ENCODE peak calls at places on chromosomes 5 and 9, in eight cellular contexts. X, B, O, F, Z, E, I and U are unnamed samples.

GRCh38 chr5:55222061-55222818 is 4.9 kb downstream of the MCIDAS start:
- DNase-seq in X (no peak), B (peak), O (no peak), F (no peak), Z (no peak), E (no peak), I (no peak), U (peak)

GRCh38 chr5:118336468-118336867 is 651.9 kb downstream of the DTWD2 start:
- DNase-seq in X (no peak), B (no peak), O (no peak), F (no peak), Z (no peak), E (no peak), I (no peak), U (no peak)

GRCh38 chr5:37283214-37283820 is 34.1 kb upstream of the CPLANE1 start:
- DNase-seq in X (no peak), B (no peak), O (no peak), F (no peak), Z (no peak), E (no peak), I (no peak), U (no peak)

GRCh38 chr5:150434502-150434901 is 15.0 kb downstream of the RPS14 start:
- DNase-seq in X (no peak), B (no peak), O (no peak), F (no peak), Z (no peak), E (no peak), I (no peak), U (no peak)

GRCh38 chr5:142073617-142074405 is 34.8 kb upstream of the NDFIP1 start:
- DNase-seq in X (no peak), B (no peak), O (no peak), F (no peak), Z (no peak), E (no peak), I (no peak), U (no peak)

GRCh38 chr9:1050125-1050895 is at the start of gene DMRT2:
- DNase-seq in X (peak), B (peak), O (peak), F (peak), Z (peak), E (peak), I (peak), U (peak)

GRCh38 chr5:169648725-169649124 is 11.7 kb downstream of the DOCK2 start:
- DNase-seq in X (peak), B (no peak), O (no peak), F (no peak), Z (no peak), E (no peak), I (no peak), U (no peak)

GRCh38 chr5:99936911-99937310 is 598.3 kb upstream of the FAM174A start:
- DNase-seq in X (no peak), B (no peak), O (no peak), F (no peak), Z (no peak), E (no peak), I (no peak), U (no peak)

GRCh38 chr5:179422213-179422839 is 77.1 kb upstream of the ADAMTS2 start:
- DNase-seq in X (no peak), B (no peak), O (peak), F (no peak), Z (no peak), E (no peak), I (no peak), U (no peak)

GRCh38 chr9:89755835-89756234 is 151.0 kb downstream of the GADD45G start:
- DNase-seq in X (no peak), B (no peak), O (no peak), F (no peak), Z (no peak), E (no peak), I (no peak), U (no peak)

GRCh38 chr5:97094579-97095317 is 47.7 kb downstream of the LIX1 start:
- DNase-seq in X (no peak), B (no peak), O (no peak), F (no peak), Z (no peak), E (no peak), I (peak), U (peak)

GRCh38 chr9:10605388-10605787 is 7.4 kb downstream of the PTPRD start:
- DNase-seq in X (no peak), B (no peak), O (no peak), F (no peak), Z (no peak), E (no peak), I (no peak), U (no peak)

GRCh38 chr5:143791848-143792701 is 19.9 kb upstream of the HMHB1 start:
- DNase-seq in X (no peak), B (no peak), O (no peak), F (no peak), Z (no peak), E (no peak), I (no peak), U (peak)

GRCh38 chr5:150544606-150545219 is 36.8 kb downstream of the NDST1 start:
- DNase-seq in X (peak), B (no peak), O (peak), F (peak), Z (peak), E (peak), I (peak), U (peak)

GRCh38 chr9:130058154-130058553 is 4.4 kb downstream of the GPR107 start:
- DNase-seq in X (no peak), B (no peak), O (no peak), F (no peak), Z (no peak), E (no peak), I (peak), U (no peak)
- TF ChIP-seq CTCF in X (peak), B (no peak), O (no peak), F (no peak), Z (peak), E (peak), I (peak), U (no peak)

GRCh38 chr5:746258-746761 is 38.2 kb downstream of the ZDHHC11B start:
- DNase-seq in X (peak), B (peak), O (no peak), F (no peak), Z (no peak), E (no peak), I (no peak), U (no peak)
- TF ChIP-seq CTCF in X (peak), B (no peak), O (no peak), F (no peak), Z (no peak), E (no peak), I (no peak), U (no peak)

GRCh38 chr5:103808464-103809106 is 246.0 kb upstream of the NUDT12 start:
- DNase-seq in X (peak), B (no peak), O (peak), F (no peak), Z (peak), E (no peak), I (peak), U (peak)
- TF ChIP-seq CTCF in X (peak), B (peak), O (peak), F (peak), Z (peak), E (peak), I (peak), U (peak)

GRCh38 chr5:81698806-81699205 is 52.1 kb downstream of the SSBP2 start:
- DNase-seq in X (no peak), B (no peak), O (no peak), F (no peak), Z (no peak), E (no peak), I (no peak), U (no peak)

GRCh38 chr5:81703840-81704239 is 47.1 kb downstream of the SSBP2 start:
- DNase-seq in X (no peak), B (no peak), O (no peak), F (no peak), Z (no peak), E (no peak), I (no peak), U (no peak)

GRCh38 chr5:81694726-81695125 is 56.2 kb downstream of the SSBP2 start:
- DNase-seq in X (no peak), B (no peak), O (no peak), F (no peak), Z (no peak), E (no peak), I (no peak), U (no peak)

GRCh38 chr5:81696418-81697397 is 54.2 kb downstream of the SSBP2 start:
- DNase-seq in X (no peak), B (no peak), O (no peak), F (no peak), Z (no peak), E (no peak), I (no peak), U (no peak)

DNA sequence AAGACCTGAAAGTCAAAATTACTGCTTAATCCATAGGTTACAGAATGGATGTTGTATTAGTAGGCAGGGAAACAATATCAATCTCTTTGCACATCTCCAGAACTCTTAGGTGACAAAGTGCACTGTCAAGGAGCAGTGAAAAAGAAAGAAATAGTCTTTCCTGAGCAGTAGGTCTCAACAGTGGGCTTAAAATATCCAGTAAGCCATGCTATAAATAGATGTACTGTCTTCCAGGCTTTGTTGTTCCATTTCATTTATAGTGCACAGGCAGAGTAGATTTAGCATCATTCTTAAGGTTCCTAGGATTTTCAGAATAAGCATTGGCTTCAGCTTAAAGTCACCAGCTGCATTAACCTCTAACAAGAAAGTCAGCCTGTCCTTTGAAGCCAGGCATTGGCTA is 50.7 kb downstream of the SSBP2 start:
- DNase-seq in X (no peak), B (no peak), O (no peak), F (no peak), Z (no peak), E (no peak), I (no peak), U (no peak)
- TF ChIP-seq CTCF in X (no peak), B (no peak), O (no peak), F (no peak), Z (no peak), E (no peak), I (no peak), U (no peak)

DNA sequence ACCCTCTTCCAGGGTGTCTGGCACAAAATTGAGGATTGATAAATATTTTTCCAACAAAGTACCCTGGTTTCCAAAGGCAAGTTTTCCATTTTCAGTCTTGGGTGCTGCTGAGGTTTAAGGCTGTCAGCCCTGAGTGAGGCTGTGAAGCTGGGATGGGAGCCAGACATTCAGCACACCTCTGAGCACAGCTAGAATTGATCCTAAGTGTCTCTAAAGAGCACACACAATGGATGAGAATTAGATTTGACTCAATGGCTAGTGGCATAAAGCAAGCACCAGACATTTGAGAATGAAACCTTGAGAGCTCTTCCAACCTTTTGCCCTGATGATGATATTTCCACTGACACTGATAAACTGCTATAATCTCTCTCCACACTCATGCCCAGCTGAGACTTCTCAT is 131.5 kb downstream of the MARCHF11 start:
- DNase-seq in X (no peak), B (no peak), O (no peak), F (no peak), Z (no peak), E (no peak), I (no peak), U (no peak)
- TF ChIP-seq CTCF in X (no peak), B (no peak), O (no peak), F (no peak), Z (no peak), E (no peak), I (no peak), U (no peak)

DNA sequence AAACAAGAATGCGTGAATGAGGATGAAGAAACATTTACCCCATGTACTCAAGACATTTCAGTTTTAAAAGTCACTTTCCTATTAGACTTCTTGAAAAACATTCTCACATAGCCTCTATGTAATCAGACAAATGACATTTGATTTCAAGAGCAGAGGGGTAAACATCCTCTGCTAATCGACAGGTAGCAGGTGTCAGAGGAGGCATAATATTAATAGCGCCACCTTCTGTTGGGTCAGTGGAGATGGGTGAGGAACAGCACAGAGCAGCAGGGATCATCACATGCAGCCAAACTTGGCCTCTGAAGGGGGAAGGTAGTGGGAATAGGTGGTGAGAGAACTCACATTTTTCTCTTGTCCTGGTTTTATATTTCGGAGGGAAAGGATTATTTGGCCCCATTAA is 3.3 kb upstream of the LSM11 start:
- DNase-seq in X (peak), B (no peak), O (no peak), F (no peak), Z (no peak), E (no peak), I (peak), U (peak)
- TF ChIP-seq CTCF in X (peak), B (no peak), O (peak), F (peak), Z (peak), E (no peak), I (peak), U (peak)

DNA sequence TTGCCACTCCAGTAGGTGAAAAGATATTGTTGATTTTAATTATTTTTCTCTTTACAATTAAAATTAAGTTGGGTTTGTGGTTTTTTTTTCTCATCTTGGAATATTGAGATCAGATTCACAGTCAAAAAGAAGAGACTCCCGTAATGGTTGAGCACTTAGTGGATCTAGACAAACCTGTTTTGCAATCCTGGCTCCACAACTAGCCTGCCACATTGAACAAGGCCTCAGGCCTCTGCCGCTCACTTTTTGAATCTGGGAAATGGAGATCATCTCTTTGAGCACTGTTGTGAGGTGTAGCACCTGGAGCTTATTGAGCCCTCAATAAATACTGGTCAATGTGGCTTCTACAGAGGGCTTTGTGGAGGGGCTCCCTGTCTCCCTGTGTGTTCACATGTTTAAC is 37.1 kb upstream of the RARS1 start:
- DNase-seq in X (no peak), B (no peak), O (no peak), F (no peak), Z (no peak), E (no peak), I (no peak), U (no peak)
- TF ChIP-seq CTCF in X (no peak), B (no peak), O (no peak), F (no peak), Z (no peak), E (no peak), I (no peak), U (no peak)